ENCODE peak calls at places on chromosomes 11 and 22, in four cellular contexts. One of them, this sample, is unnamed.

GRCh38 chr11:76791861-76792260 is 8.7 kb downstream of the TSKU start:
- DNase-seq in cardiac muscle cell: no peak
- DNase-seq in fibroblast of mammary gland: peak
- DNase-seq in GM12865: no peak
- DNase-seq in this sample: peak

GRCh38 chr11:128207861-128208321 is 379.5 kb downstream of the ETS1 start:
- DNase-seq in fibroblast of mammary gland: peak
- DNase-seq in GM12865: no peak
- DNase-seq in cardiac muscle cell: no peak
- DNase-seq in this sample: no peak

GRCh38 chr11:134554861-134555260 is 142.8 kb upstream of the B3GAT1 start:
- DNase-seq in cardiac muscle cell: no peak
- DNase-seq in fibroblast of mammary gland: no peak
- DNase-seq in GM12865: no peak
- DNase-seq in this sample: no peak

GRCh38 chr22:23066200-23067022 is 3.9 kb upstream of the GNAZ start:
- DNase-seq in GM12865: no peak
- DNase-seq in cardiac muscle cell: no peak
- DNase-seq in fibroblast of mammary gland: no peak
- DNase-seq in this sample: no peak

GRCh38 chr22:29209624-29209929 is 3.9 kb downstream of the EMID1 start:
- DNase-seq in cardiac muscle cell: no peak
- DNase-seq in fibroblast of mammary gland: no peak
- DNase-seq in GM12865: no peak
- DNase-seq in this sample: no peak

GRCh38 chr22:49959782-49960158 is 802 bp upstream of the PIM3 start:
- DNase-seq in GM12865: peak
- DNase-seq in cardiac muscle cell: no peak
- DNase-seq in fibroblast of mammary gland: peak
- DNase-seq in this sample: no peak

GRCh38 chr11:61949169-61950034 is 749 bp upstream of the BEST1 start:
- DNase-seq in fibroblast of mammary gland: peak
- DNase-seq in cardiac muscle cell: peak
- DNase-seq in GM12865: peak
- DNase-seq in this sample: peak

GRCh38 chr22:28942801-28943500 is 59.6 kb downstream of the ZNRF3 start:
- DNase-seq in fibroblast of mammary gland: no peak
- DNase-seq in cardiac muscle cell: peak
- DNase-seq in GM12865: no peak
- DNase-seq in this sample: no peak

GRCh38 chr11:71221851-71222250 is 30.5 kb downstream of the SHANK2 start:
- DNase-seq in GM12865: no peak
- DNase-seq in cardiac muscle cell: no peak
- DNase-seq in fibroblast of mammary gland: no peak
- DNase-seq in this sample: no peak

GRCh38 chr22:30743257-30744020 is 48.8 kb downstream of the OSBP2 start:
- DNase-seq in fibroblast of mammary gland: no peak
- DNase-seq in GM12865: no peak
- DNase-seq in cardiac muscle cell: no peak
- DNase-seq in this sample: no peak

GRCh38 chr11:15801616-15802015 is 554.7 kb downstream of the SOX6 start:
- DNase-seq in cardiac muscle cell: peak
- DNase-seq in fibroblast of mammary gland: no peak
- DNase-seq in GM12865: no peak
- DNase-seq in this sample: no peak

GRCh38 chr11:70882716-70883085 is 369.7 kb downstream of the SHANK2 start:
- DNase-seq in fibroblast of mammary gland: no peak
- DNase-seq in GM12865: no peak
- DNase-seq in cardiac muscle cell: no peak
- DNase-seq in this sample: no peak

GRCh38 chr22:19495562-19496323 is 16.0 kb downstream of the CDC45 start:
- DNase-seq in fibroblast of mammary gland: peak
- DNase-seq in GM12865: no peak
- DNase-seq in cardiac muscle cell: no peak
- DNase-seq in this sample: peak

GRCh38 chr22:22755778-22756100 is 111.3 kb downstream of the GGTLC2 start:
- DNase-seq in fibroblast of mammary gland: no peak
- DNase-seq in GM12865: no peak
- DNase-seq in cardiac muscle cell: no peak
- DNase-seq in this sample: no peak

GRCh38 chr11:6612816-6613136 is 760 bp upstream of the TAF10 start:
- DNase-seq in fibroblast of mammary gland: no peak
- DNase-seq in cardiac muscle cell: no peak
- DNase-seq in GM12865: no peak
- DNase-seq in this sample: no peak

GRCh38 chr22:26884921-26885320 is 227.5 kb downstream of the MIAT start:
- DNase-seq in cardiac muscle cell: no peak
- DNase-seq in fibroblast of mammary gland: no peak
- DNase-seq in GM12865: no peak
- DNase-seq in this sample: no peak

GRCh38 chr22:42947211-42947990 is 67.5 kb downstream of the PACSIN2 start:
- DNase-seq in cardiac muscle cell: peak
- DNase-seq in GM12865: no peak
- DNase-seq in fibroblast of mammary gland: no peak
- DNase-seq in this sample: peak

GRCh38 chr11:57491371-57492061 is 24.0 kb downstream of the SLC43A1 start:
- DNase-seq in GM12865: peak
- DNase-seq in cardiac muscle cell: peak
- DNase-seq in fibroblast of mammary gland: peak
- DNase-seq in this sample: peak

GRCh38 chr11:118145285-118146227 is 7.1 kb downstream of the SCN4B start:
- DNase-seq in cardiac muscle cell: peak
- DNase-seq in fibroblast of mammary gland: peak
- DNase-seq in GM12865: peak
- DNase-seq in this sample: peak

GRCh38 chr11:12278766-12279671 is 98.4 kb upstream of the PARVA start:
- DNase-seq in cardiac muscle cell: no peak
- DNase-seq in GM12865: no peak
- DNase-seq in fibroblast of mammary gland: no peak
- DNase-seq in this sample: no peak

GRCh38 chr11:132595711-132596111 is 936.6 kb downstream of the OPCML start:
- DNase-seq in GM12865: no peak
- DNase-seq in fibroblast of mammary gland: no peak
- DNase-seq in cardiac muscle cell: peak
- DNase-seq in this sample: no peak

GRCh38 chr11:113796663-113797259 is 17.2 kb downstream of the CLDN25 start:
- DNase-seq in GM12865: peak
- DNase-seq in cardiac muscle cell: peak
- DNase-seq in fibroblast of mammary gland: peak
- DNase-seq in this sample: peak

GRCh38 chr11:72227316-72228228 is 3.0 kb downstream of the INPPL1 start:
- DNase-seq in fibroblast of mammary gland: peak
- DNase-seq in cardiac muscle cell: no peak
- DNase-seq in GM12865: no peak
- DNase-seq in this sample: no peak

GRCh38 chr11:68825603-68826002 is 16.1 kb downstream of the CPT1A start:
- DNase-seq in fibroblast of mammary gland: no peak
- DNase-seq in cardiac muscle cell: peak
- DNase-seq in GM12865: no peak
- DNase-seq in this sample: peak

GRCh38 chr11:76794371-76795284 is 11.5 kb downstream of the TSKU start:
- DNase-seq in GM12865: no peak
- DNase-seq in fibroblast of mammary gland: no peak
- DNase-seq in cardiac muscle cell: no peak
- DNase-seq in this sample: no peak

GRCh38 chr11:13210424-13210823 is 67.2 kb upstream of the BMAL1 start:
- DNase-seq in cardiac muscle cell: peak
- DNase-seq in GM12865: peak
- DNase-seq in fibroblast of mammary gland: peak
- DNase-seq in this sample: peak

GRCh38 chr11:69598147-69598546 is 42.8 kb upstream of the CCND1 start:
- DNase-seq in fibroblast of mammary gland: peak
- DNase-seq in GM12865: no peak
- DNase-seq in cardiac muscle cell: no peak
- DNase-seq in this sample: peak

GRCh38 chr11:65468874-65469333 is 29.9 kb upstream of the MALAT1 start:
- DNase-seq in fibroblast of mammary gland: peak
- DNase-seq in GM12865: peak
- DNase-seq in cardiac muscle cell: peak
- DNase-seq in this sample: peak

GRCh38 chr11:72573380-72573949 is 100.8 kb downstream of the PDE2A start:
- DNase-seq in cardiac muscle cell: peak
- DNase-seq in GM12865: peak
- DNase-seq in fibroblast of mammary gland: peak
- DNase-seq in this sample: peak

GRCh38 chr11:120696597-120696996 is 185.0 kb downstream of the GRIK4 start:
- DNase-seq in GM12865: no peak
- DNase-seq in cardiac muscle cell: no peak
- DNase-seq in fibroblast of mammary gland: no peak
- DNase-seq in this sample: no peak
- TF ChIP-seq CTCF in GM12865: peak
- TF ChIP-seq CTCF in cardiac muscle cell: no peak
- TF ChIP-seq CTCF in fibroblast of mammary gland: peak
- TF ChIP-seq CTCF in this sample: peak

DNA sequence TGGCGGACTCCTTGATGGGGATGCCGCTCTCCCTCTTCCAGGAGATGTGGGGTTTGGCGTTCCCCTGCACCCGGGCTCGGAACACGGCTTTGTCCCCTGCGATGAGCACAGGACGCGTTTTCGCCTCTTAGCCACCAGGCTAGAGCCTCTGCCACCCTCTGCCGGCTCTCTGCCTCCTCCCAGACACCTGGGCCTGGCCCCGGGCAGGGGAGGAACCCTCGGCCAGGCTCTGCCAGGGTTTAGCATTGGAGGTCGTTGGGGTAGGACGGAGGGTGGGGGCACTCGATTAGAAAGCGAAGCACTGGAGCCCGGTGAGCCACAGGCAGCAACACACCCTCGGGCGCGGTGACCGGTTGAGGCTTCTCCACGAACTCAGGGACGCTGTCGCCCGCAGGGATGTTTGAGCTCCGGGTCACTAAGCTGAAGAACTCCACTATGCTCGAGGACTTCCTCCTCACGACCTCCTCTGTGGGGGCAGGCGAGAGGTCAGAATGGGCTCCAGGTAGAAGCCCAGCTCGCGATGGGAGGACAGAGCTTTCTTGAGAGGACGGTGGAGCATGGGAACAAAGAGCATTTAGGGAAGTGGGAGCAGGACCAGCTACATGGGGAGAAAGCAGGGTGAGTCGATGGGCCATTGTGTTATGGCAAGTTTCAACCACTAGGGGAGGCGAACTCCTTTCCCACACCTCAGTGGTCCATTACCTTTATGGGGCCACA is 4.3 kb downstream of the IGSF22 start:
- DNase-seq in GM12865: peak
- DNase-seq in cardiac muscle cell: peak
- DNase-seq in fibroblast of mammary gland: peak
- DNase-seq in this sample: peak
- TF ChIP-seq CTCF in GM12865: peak
- TF ChIP-seq CTCF in cardiac muscle cell: peak
- TF ChIP-seq CTCF in fibroblast of mammary gland: peak
- TF ChIP-seq CTCF in this sample: peak

GRCh38 chr11:96157517-96157873 is 185.5 kb downstream of the MAML2 start:
- DNase-seq in cardiac muscle cell: no peak
- DNase-seq in GM12865: no peak
- DNase-seq in fibroblast of mammary gland: no peak
- DNase-seq in this sample: no peak

GRCh38 chr11:96156379-96156722 is 186.6 kb downstream of the MAML2 start:
- DNase-seq in fibroblast of mammary gland: no peak
- DNase-seq in cardiac muscle cell: no peak
- DNase-seq in GM12865: no peak
- DNase-seq in this sample: no peak

GRCh38 chr11:96158126-96158525 is 184.9 kb downstream of the MAML2 start:
- DNase-seq in cardiac muscle cell: no peak
- DNase-seq in fibroblast of mammary gland: no peak
- DNase-seq in GM12865: no peak
- DNase-seq in this sample: no peak

GRCh38 chr11:96154802-96155520 is 188.0 kb downstream of the MAML2 start:
- DNase-seq in cardiac muscle cell: no peak
- DNase-seq in fibroblast of mammary gland: peak
- DNase-seq in GM12865: no peak
- DNase-seq in this sample: no peak

DNA sequence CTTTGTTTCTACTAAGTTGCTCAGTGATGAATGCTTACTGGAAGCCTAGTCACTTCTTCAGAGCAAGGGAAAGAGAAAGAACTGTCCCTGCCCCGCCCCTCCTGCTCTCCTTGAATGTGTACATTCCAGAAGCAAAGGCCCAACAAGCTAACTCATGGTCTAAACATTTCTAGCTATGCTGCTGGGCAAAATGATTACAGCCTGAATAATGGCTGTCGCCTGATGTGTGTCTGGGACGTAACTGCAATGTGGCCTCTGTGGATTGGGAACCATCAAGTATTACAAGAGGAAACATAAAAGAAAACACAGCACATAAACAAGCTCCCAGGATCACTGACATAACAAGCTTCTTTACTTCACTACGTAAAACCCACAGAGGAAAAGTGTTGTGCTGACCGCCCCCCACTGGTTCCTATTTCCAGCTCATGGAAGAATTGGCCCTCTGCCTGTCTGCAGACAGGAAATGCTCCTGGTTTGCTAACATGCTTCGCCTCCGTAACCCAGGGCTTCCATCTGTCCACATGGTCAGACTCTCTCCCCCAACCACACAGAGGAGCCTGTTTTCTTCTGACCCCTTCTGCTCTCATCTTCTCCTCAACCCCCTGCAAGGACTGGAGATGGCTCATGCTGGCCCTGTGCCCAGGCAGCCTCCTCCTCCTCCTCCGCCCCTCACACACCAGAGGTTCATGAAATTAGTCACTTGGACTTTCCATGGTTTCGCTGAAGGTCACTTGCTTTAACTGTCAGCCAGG is 187.2 kb downstream of the MAML2 start:
- DNase-seq in fibroblast of mammary gland: peak
- DNase-seq in GM12865: peak
- DNase-seq in cardiac muscle cell: no peak
- DNase-seq in this sample: peak
- TF ChIP-seq CTCF in fibroblast of mammary gland: peak
- TF ChIP-seq CTCF in GM12865: no peak
- TF ChIP-seq CTCF in cardiac muscle cell: peak
- TF ChIP-seq CTCF in this sample: peak

DNA sequence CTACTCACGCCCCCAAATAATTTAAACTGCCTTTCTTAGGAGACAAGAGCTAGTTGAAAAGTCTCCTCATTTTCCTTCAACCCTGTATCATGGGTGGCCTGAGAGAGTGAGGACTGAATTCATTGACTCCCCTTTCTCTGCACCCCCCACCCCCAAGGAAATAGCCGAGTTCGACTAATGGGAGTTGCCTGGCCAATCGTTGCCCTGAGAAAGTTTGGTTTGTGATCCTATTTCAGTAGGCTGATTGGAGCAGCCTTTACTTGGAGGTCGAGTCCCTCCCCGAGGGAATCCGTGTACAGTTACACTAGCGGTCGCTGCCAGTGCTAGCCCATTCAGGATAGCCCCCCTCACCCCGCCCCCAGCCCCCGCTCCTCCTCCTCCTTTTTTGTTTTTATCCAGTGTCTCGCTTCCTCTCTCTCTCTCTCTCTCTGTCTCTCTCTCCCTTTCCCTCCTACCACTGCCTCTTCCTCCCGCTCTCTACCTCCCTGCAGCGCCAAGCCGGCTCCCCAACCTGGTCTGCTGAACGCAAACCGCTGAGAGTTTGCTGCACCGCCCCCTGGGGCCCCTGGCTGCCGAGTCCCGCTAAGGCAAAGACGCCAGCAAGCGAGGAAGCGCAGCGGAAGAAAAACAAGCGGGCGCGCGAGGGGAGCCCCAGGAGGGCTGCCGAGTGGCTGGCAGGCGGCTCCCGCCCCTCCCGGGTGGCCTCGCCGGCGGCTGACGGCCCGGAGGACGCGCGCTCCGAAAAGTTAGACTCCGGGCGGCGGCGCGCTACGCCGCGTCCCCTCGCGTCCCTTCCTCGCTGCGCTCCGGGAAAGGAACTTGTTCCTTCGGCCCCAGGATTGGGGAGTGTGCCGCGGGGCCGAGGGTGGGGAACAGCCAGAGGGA is at the start of gene GRAMD1B:
- DNase-seq in cardiac muscle cell: peak
- DNase-seq in fibroblast of mammary gland: peak
- DNase-seq in GM12865: peak
- DNase-seq in this sample: peak
- TF ChIP-seq CTCF in cardiac muscle cell: peak
- TF ChIP-seq CTCF in fibroblast of mammary gland: no peak
- TF ChIP-seq CTCF in GM12865: peak
- TF ChIP-seq CTCF in this sample: no peak